ENCODE peak calls at places on chromosomes 7 and 10, in ten cellular contexts. One of them, this sample, is unnamed. For H3K9me3 and H3K27me3, the result is how much of the 10 kb centered on the place peaks cover.

GRCh38 chr10:101230185-101230917 is 1.1 kb upstream of the LBX1 start:
- DNase-seq in iPS DF 6.9: no peak
- DNase-seq in breast epithelium: no peak
- DNase-seq in HAP-1: peak
- DNase-seq in uterus: no peak
- DNase-seq in lower lobe of right lung: no peak
- DNase-seq in right lobe of liver: no peak
- DNase-seq in Caco-2: no peak
- DNase-seq in psoas muscle: peak
- DNase-seq in fibroblast of lung: no peak
- DNase-seq in this sample: no peak

GRCh38 chr10:772227-772637 is 82.8 kb upstream of the DIP2C start:
- DNase-seq in breast epithelium: no peak
- DNase-seq in Caco-2: no peak
- DNase-seq in psoas muscle: peak
- DNase-seq in uterus: no peak
- DNase-seq in fibroblast of lung: no peak
- DNase-seq in iPS DF 6.9: no peak
- DNase-seq in HAP-1: no peak
- DNase-seq in lower lobe of right lung: peak
- DNase-seq in right lobe of liver: no peak
- DNase-seq in this sample: no peak

GRCh38 chr10:80409121-80409520 is 770 bp downstream of the PRXL2A start:
- DNase-seq in breast epithelium: no peak
- DNase-seq in iPS DF 6.9: no peak
- DNase-seq in Caco-2: no peak
- DNase-seq in right lobe of liver: no peak
- DNase-seq in psoas muscle: no peak
- DNase-seq in HAP-1: no peak
- DNase-seq in uterus: no peak
- DNase-seq in fibroblast of lung: no peak
- DNase-seq in lower lobe of right lung: no peak
- DNase-seq in this sample: no peak

GRCh38 chr7:130154501-130155317 is 50.5 kb downstream of the TMEM209 start:
- DNase-seq in psoas muscle: peak
- DNase-seq in uterus: no peak
- DNase-seq in Caco-2: no peak
- DNase-seq in right lobe of liver: no peak
- DNase-seq in iPS DF 6.9: peak
- DNase-seq in HAP-1: peak
- DNase-seq in breast epithelium: no peak
- DNase-seq in lower lobe of right lung: no peak
- DNase-seq in fibroblast of lung: no peak
- DNase-seq in this sample: no peak

GRCh38 chr10:42428534-42428933 is 209.8 kb downstream of the ZNF33B start:
- DNase-seq in iPS DF 6.9: no peak
- DNase-seq in Caco-2: peak
- DNase-seq in fibroblast of lung: peak
- DNase-seq in lower lobe of right lung: no peak
- DNase-seq in uterus: no peak
- DNase-seq in HAP-1: no peak
- DNase-seq in right lobe of liver: no peak
- DNase-seq in breast epithelium: no peak
- DNase-seq in psoas muscle: no peak
- DNase-seq in this sample: no peak

GRCh38 chr10:48612241-48612943 is 7.5 kb upstream of the ARHGAP22 start:
- DNase-seq in HAP-1: no peak
- DNase-seq in psoas muscle: no peak
- DNase-seq in iPS DF 6.9: no peak
- DNase-seq in uterus: no peak
- DNase-seq in lower lobe of right lung: no peak
- DNase-seq in fibroblast of lung: no peak
- DNase-seq in breast epithelium: no peak
- DNase-seq in right lobe of liver: no peak
- DNase-seq in Caco-2: no peak
- DNase-seq in this sample: no peak

GRCh38 chr10:123021517-123021916 is 12.7 kb downstream of the ACADSB start:
- DNase-seq in HAP-1: peak
- DNase-seq in uterus: no peak
- DNase-seq in right lobe of liver: no peak
- DNase-seq in breast epithelium: no peak
- DNase-seq in psoas muscle: no peak
- DNase-seq in Caco-2: no peak
- DNase-seq in iPS DF 6.9: no peak
- DNase-seq in fibroblast of lung: peak
- DNase-seq in lower lobe of right lung: no peak
- DNase-seq in this sample: no peak

GRCh38 chr7:47573758-47574472 is 8.0 kb downstream of the TNS3 start:
- DNase-seq in HAP-1: peak
- DNase-seq in psoas muscle: no peak
- DNase-seq in right lobe of liver: peak
- DNase-seq in lower lobe of right lung: no peak
- DNase-seq in fibroblast of lung: peak
- DNase-seq in breast epithelium: peak
- DNase-seq in iPS DF 6.9: no peak
- DNase-seq in Caco-2: peak
- DNase-seq in uterus: peak
- DNase-seq in this sample: no peak

GRCh38 chr10:5502903-5503835 is 3.8 kb upstream of the CALML5 start:
- DNase-seq in HAP-1: no peak
- DNase-seq in right lobe of liver: no peak
- DNase-seq in psoas muscle: peak
- DNase-seq in lower lobe of right lung: no peak
- DNase-seq in uterus: no peak
- DNase-seq in Caco-2: peak
- DNase-seq in breast epithelium: peak
- DNase-seq in iPS DF 6.9: no peak
- DNase-seq in fibroblast of lung: no peak
- DNase-seq in this sample: no peak

GRCh38 chr7:92586403-92586802 is 3.8 kb downstream of the FAM133B start:
- DNase-seq in psoas muscle: no peak
- DNase-seq in breast epithelium: no peak
- DNase-seq in lower lobe of right lung: no peak
- DNase-seq in iPS DF 6.9: no peak
- DNase-seq in HAP-1: no peak
- DNase-seq in fibroblast of lung: peak
- DNase-seq in uterus: no peak
- DNase-seq in right lobe of liver: no peak
- DNase-seq in Caco-2: no peak
- DNase-seq in this sample: no peak

GRCh38 chr10:15320522-15321203 is 50.4 kb downstream of the FAM171A1 start:
- DNase-seq in iPS DF 6.9: no peak
- DNase-seq in breast epithelium: no peak
- DNase-seq in lower lobe of right lung: no peak
- DNase-seq in HAP-1: no peak
- DNase-seq in psoas muscle: no peak
- DNase-seq in uterus: no peak
- DNase-seq in Caco-2: no peak
- DNase-seq in fibroblast of lung: no peak
- DNase-seq in right lobe of liver: no peak
- DNase-seq in this sample: no peak

GRCh38 chr10:42367532-42368230 is 270.7 kb downstream of the ZNF33B start:
- DNase-seq in right lobe of liver: peak
- DNase-seq in breast epithelium: peak
- DNase-seq in iPS DF 6.9: peak
- DNase-seq in lower lobe of right lung: peak
- DNase-seq in Caco-2: no peak
- DNase-seq in HAP-1: no peak
- DNase-seq in fibroblast of lung: peak
- DNase-seq in psoas muscle: peak
- DNase-seq in uterus: peak
- DNase-seq in this sample: peak

GRCh38 chr7:20275637-20276036 is 55.1 kb upstream of the ITGB8 start:
- DNase-seq in iPS DF 6.9: no peak
- DNase-seq in uterus: no peak
- DNase-seq in HAP-1: no peak
- DNase-seq in breast epithelium: no peak
- DNase-seq in right lobe of liver: no peak
- DNase-seq in fibroblast of lung: no peak
- DNase-seq in Caco-2: no peak
- DNase-seq in psoas muscle: no peak
- DNase-seq in lower lobe of right lung: no peak
- DNase-seq in this sample: no peak

GRCh38 chr10:79981673-79982485 is 33.0 kb upstream of the SFTPD start:
- DNase-seq in breast epithelium: peak
- DNase-seq in HAP-1: peak
- DNase-seq in uterus: peak
- DNase-seq in psoas muscle: peak
- DNase-seq in Caco-2: peak
- DNase-seq in right lobe of liver: peak
- DNase-seq in lower lobe of right lung: peak
- DNase-seq in fibroblast of lung: peak
- DNase-seq in iPS DF 6.9: peak
- DNase-seq in this sample: peak

GRCh38 chr7:158976849-158977593 is 120.7 kb downstream of the DYNC2I1 start:
- DNase-seq in iPS DF 6.9: peak
- DNase-seq in lower lobe of right lung: peak
- DNase-seq in right lobe of liver: peak
- DNase-seq in HAP-1: peak
- DNase-seq in Caco-2: peak
- DNase-seq in psoas muscle: peak
- DNase-seq in fibroblast of lung: peak
- DNase-seq in uterus: peak
- DNase-seq in breast epithelium: peak
- DNase-seq in this sample: peak
- H3K4me3 ChIP-seq in iPS DF 6.9: no peak
- H3K4me3 ChIP-seq in lower lobe of right lung: peak
- H3K4me3 ChIP-seq in right lobe of liver: peak
- H3K4me3 ChIP-seq in HAP-1: peak
- H3K4me3 ChIP-seq in Caco-2: peak
- H3K4me3 ChIP-seq in psoas muscle: peak
- H3K4me3 ChIP-seq in fibroblast of lung: no peak
- H3K4me3 ChIP-seq in uterus: no peak
- H3K4me3 ChIP-seq in breast epithelium: peak
- H3K4me3 ChIP-seq in this sample: peak

GRCh38 chr7:157653827-157654207 is 317.0 kb downstream of the DNAJB6 start:
- DNase-seq in HAP-1: no peak
- DNase-seq in fibroblast of lung: no peak
- DNase-seq in right lobe of liver: no peak
- DNase-seq in psoas muscle: no peak
- DNase-seq in lower lobe of right lung: no peak
- DNase-seq in uterus: no peak
- DNase-seq in Caco-2: no peak
- DNase-seq in iPS DF 6.9: no peak
- DNase-seq in breast epithelium: no peak
- DNase-seq in this sample: no peak
- H3K9me3 ChIP-seq in HAP-1: under half
- H3K9me3 ChIP-seq in fibroblast of lung: under half
- H3K9me3 ChIP-seq in right lobe of liver: under half
- H3K9me3 ChIP-seq in psoas muscle: under half
- H3K9me3 ChIP-seq in lower lobe of right lung: under half
- H3K9me3 ChIP-seq in uterus: under half
- H3K9me3 ChIP-seq in Caco-2: under half
- H3K9me3 ChIP-seq in iPS DF 6.9: under half
- H3K9me3 ChIP-seq in breast epithelium: under half
- H3K9me3 ChIP-seq in this sample: under half

GRCh38 chr10:8187171-8187666 is 132.7 kb downstream of the GATA3 start:
- DNase-seq in lower lobe of right lung: no peak
- DNase-seq in fibroblast of lung: no peak
- DNase-seq in iPS DF 6.9: no peak
- DNase-seq in psoas muscle: no peak
- DNase-seq in HAP-1: no peak
- DNase-seq in right lobe of liver: no peak
- DNase-seq in Caco-2: no peak
- DNase-seq in uterus: no peak
- DNase-seq in breast epithelium: no peak
- DNase-seq in this sample: no peak

GRCh38 chr10:8193546-8193945 is 139.1 kb downstream of the GATA3 start:
- DNase-seq in Caco-2: no peak
- DNase-seq in iPS DF 6.9: no peak
- DNase-seq in breast epithelium: no peak
- DNase-seq in psoas muscle: no peak
- DNase-seq in lower lobe of right lung: no peak
- DNase-seq in fibroblast of lung: no peak
- DNase-seq in right lobe of liver: no peak
- DNase-seq in uterus: no peak
- DNase-seq in HAP-1: no peak
- DNase-seq in this sample: no peak

GRCh38 chr10:8192301-8192700 is 137.8 kb downstream of the GATA3 start:
- DNase-seq in lower lobe of right lung: no peak
- DNase-seq in right lobe of liver: no peak
- DNase-seq in HAP-1: no peak
- DNase-seq in uterus: no peak
- DNase-seq in iPS DF 6.9: no peak
- DNase-seq in psoas muscle: no peak
- DNase-seq in breast epithelium: no peak
- DNase-seq in fibroblast of lung: no peak
- DNase-seq in Caco-2: no peak
- DNase-seq in this sample: no peak

GRCh38 chr10:8194050-8194449 is 139.6 kb downstream of the GATA3 start:
- DNase-seq in fibroblast of lung: no peak
- DNase-seq in Caco-2: peak
- DNase-seq in iPS DF 6.9: no peak
- DNase-seq in HAP-1: no peak
- DNase-seq in uterus: no peak
- DNase-seq in psoas muscle: no peak
- DNase-seq in lower lobe of right lung: no peak
- DNase-seq in breast epithelium: no peak
- DNase-seq in right lobe of liver: no peak
- DNase-seq in this sample: no peak

DNA sequence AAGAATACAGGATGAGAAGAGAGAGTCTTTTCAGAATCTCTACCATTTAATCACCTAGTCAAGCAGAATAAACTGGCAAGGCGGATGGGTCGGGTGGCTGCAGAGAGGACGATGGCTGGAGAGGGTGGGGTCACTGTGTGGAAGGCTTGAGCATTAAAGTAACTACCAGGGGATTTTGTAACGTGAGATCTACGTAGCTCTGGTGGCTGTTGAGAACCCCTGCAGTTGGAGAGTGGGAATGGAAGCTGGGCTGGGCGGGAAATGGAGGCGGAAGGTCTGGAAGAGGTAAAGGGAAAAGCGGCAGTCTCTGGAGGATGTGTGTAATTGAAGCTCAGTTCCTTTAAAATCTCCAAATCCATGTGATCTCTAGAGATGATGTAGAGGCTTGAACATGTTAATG is 135.0 kb downstream of the GATA3 start:
- DNase-seq in Caco-2: no peak
- DNase-seq in lower lobe of right lung: no peak
- DNase-seq in uterus: no peak
- DNase-seq in psoas muscle: no peak
- DNase-seq in fibroblast of lung: no peak
- DNase-seq in right lobe of liver: no peak
- DNase-seq in iPS DF 6.9: no peak
- DNase-seq in breast epithelium: no peak
- DNase-seq in HAP-1: no peak
- DNase-seq in this sample: no peak
- H3K27me3 ChIP-seq in Caco-2: under half
- H3K27me3 ChIP-seq in lower lobe of right lung: under half
- H3K27me3 ChIP-seq in uterus: under half
- H3K27me3 ChIP-seq in psoas muscle: under half
- H3K27me3 ChIP-seq in fibroblast of lung: under half
- H3K27me3 ChIP-seq in right lobe of liver: under half
- H3K27me3 ChIP-seq in iPS DF 6.9: under half
- H3K27me3 ChIP-seq in breast epithelium: under half
- H3K27me3 ChIP-seq in HAP-1: under half
- H3K27me3 ChIP-seq in this sample: under half

DNA sequence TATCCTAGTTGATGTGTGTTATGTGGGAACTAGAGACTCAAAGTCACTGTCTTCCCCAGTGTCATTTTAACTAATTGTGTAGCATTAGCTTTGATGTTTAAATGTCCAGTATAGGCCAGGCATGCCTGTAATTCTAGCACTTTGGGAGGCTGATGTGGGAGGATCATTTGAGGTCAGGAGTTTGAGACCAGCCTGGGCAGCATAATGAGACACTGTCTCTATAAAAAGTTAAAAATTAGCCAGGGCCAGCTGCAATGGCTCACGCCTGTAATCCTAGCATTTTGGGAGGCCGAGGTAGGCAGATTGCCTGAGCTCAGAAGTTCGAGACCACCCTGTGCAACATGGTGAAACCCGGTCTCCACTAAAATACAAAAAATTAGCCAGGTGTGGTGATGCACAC is 24.4 kb downstream of the DDX50 start:
- DNase-seq in HAP-1: no peak
- DNase-seq in lower lobe of right lung: no peak
- DNase-seq in uterus: no peak
- DNase-seq in breast epithelium: no peak
- DNase-seq in Caco-2: no peak
- DNase-seq in psoas muscle: no peak
- DNase-seq in right lobe of liver: no peak
- DNase-seq in iPS DF 6.9: no peak
- DNase-seq in fibroblast of lung: no peak
- DNase-seq in this sample: no peak
- H3K4me3 ChIP-seq in HAP-1: no peak
- H3K4me3 ChIP-seq in lower lobe of right lung: no peak
- H3K4me3 ChIP-seq in uterus: no peak
- H3K4me3 ChIP-seq in breast epithelium: no peak
- H3K4me3 ChIP-seq in Caco-2: no peak
- H3K4me3 ChIP-seq in psoas muscle: no peak
- H3K4me3 ChIP-seq in right lobe of liver: no peak
- H3K4me3 ChIP-seq in iPS DF 6.9: no peak
- H3K4me3 ChIP-seq in fibroblast of lung: no peak
- H3K4me3 ChIP-seq in this sample: no peak